ENCODE peak calls at places on chromosomes 5 and 9, in eight cellular contexts. C is RWPE1, L is PC-3, T is neural crest cell, X is PC-9, A is type B pancreatic cell, Z is left lung, H is right atrium auricular region. Q is an unnamed sample.

GRCh38 chr5:152246401-152246800 is 158.7 kb downstream of the NMUR2 start:
- DNase-seq in L (peak), Z (no peak), T (peak), H (no peak), X (no peak), C (peak), A (no peak), Q (peak)

GRCh38 chr5:138271281-138271680 is 3.1 kb downstream of the GFRA3 start:
- DNase-seq in C (no peak), A (no peak), Z (no peak), L (no peak), T (no peak), X (no peak), H (no peak), Q (no peak)

GRCh38 chr9:1927546-1927945 is 87.6 kb upstream of the SMARCA2 start:
- DNase-seq in C (no peak), Z (no peak), L (no peak), X (no peak), A (no peak), T (no peak), H (no peak), Q (no peak)

GRCh38 chr5:52799358-52799982 is 11.8 kb downstream of the ITGA1 start:
- DNase-seq in Z (no peak), T (no peak), X (peak), A (no peak), L (peak), C (peak), H (peak), Q (peak)

GRCh38 chr5:177598477-177598876 is 1.5 kb upstream of the B4GALT7 start:
- DNase-seq in L (no peak), T (no peak), C (no peak), X (no peak), Z (no peak), A (no peak), H (no peak), Q (no peak)

GRCh38 chr9:6243746-6244145 is 28.1 kb downstream of the IL33 start:
- DNase-seq in Z (no peak), H (no peak), C (peak), T (no peak), A (no peak), X (no peak), L (peak), Q (peak)

GRCh38 chr5:169116961-169117461 is 183.9 kb downstream of the SLIT3 start:
- DNase-seq in X (no peak), A (no peak), T (no peak), H (no peak), L (peak), Z (no peak), C (no peak), Q (no peak)

GRCh38 chr5:29794146-29794787 is 1399.2 kb upstream of the CDH6 start:
- DNase-seq in X (no peak), C (no peak), A (no peak), H (no peak), Z (no peak), L (no peak), T (no peak), Q (no peak)

GRCh38 chr9:121671612-121672155 is 20.2 kb downstream of the DAB2IP start:
- DNase-seq in Z (no peak), C (no peak), A (no peak), T (no peak), H (no peak), L (no peak), X (no peak), Q (no peak)

GRCh38 chr9:130240410-130241197 is 25.0 kb upstream of the HMCN2 start:
- DNase-seq in C (peak), L (peak), Z (no peak), A (no peak), X (peak), T (peak), H (no peak), Q (peak)

GRCh38 chr9:21801683-21802417 is 586 bp upstream of the MTAP start:
- DNase-seq in Z (peak), H (peak), T (peak), X (no peak), A (peak), C (peak), L (peak), Q (peak)

GRCh38 chr5:135814254-135814653 is 20.2 kb upstream of the SLC25A48 start:
- DNase-seq in A (no peak), H (no peak), L (no peak), Z (no peak), C (no peak), X (no peak), T (no peak), Q (no peak)

GRCh38 chr5:160685695-160686094 is 166.3 kb downstream of the ATP10B start:
- DNase-seq in C (peak), A (no peak), T (no peak), Z (no peak), X (no peak), L (peak), H (no peak), Q (no peak)

GRCh38 chr5:67140413-67140812 is 56.2 kb downstream of the CD180 start:
- DNase-seq in C (no peak), A (no peak), H (no peak), L (no peak), Z (no peak), X (no peak), T (no peak), Q (no peak)

GRCh38 chr9:120571443-120572257 is 8.3 kb downstream of the CDK5RAP2 start:
- DNase-seq in T (no peak), X (no peak), Z (no peak), A (no peak), H (no peak), C (no peak), L (no peak), Q (no peak)

GRCh38 chr5:176543428-176544182 is 5.5 kb upstream of the CDHR2 start:
- DNase-seq in H (no peak), X (peak), T (peak), L (peak), Z (peak), A (no peak), C (peak), Q (peak)

GRCh38 chr5:32172908-32173393 is 1.2 kb downstream of the GOLPH3 start:
- DNase-seq in Z (no peak), A (no peak), X (peak), H (peak), L (peak), C (no peak), T (no peak), Q (no peak)

GRCh38 chr5:135571902-135572301 is 6.9 kb downstream of the CXCL14 start:
- DNase-seq in Z (no peak), X (no peak), C (no peak), T (no peak), H (no peak), A (no peak), L (no peak), Q (no peak)

GRCh38 chr5:177134653-177135225 is 1.2 kb downstream of the NSD1 start:
- DNase-seq in L (peak), H (no peak), A (no peak), Z (no peak), C (no peak), T (no peak), X (no peak), Q (peak)

GRCh38 chr9:124290743-124291554 is 33.2 kb downstream of the NEK6 start:
- DNase-seq in X (no peak), A (no peak), C (no peak), Z (no peak), L (no peak), H (no peak), T (no peak), Q (no peak)

GRCh38 chr5:126849101-126849678 is 72.3 kb downstream of the LMNB1 start:
- DNase-seq in C (no peak), L (no peak), A (no peak), H (no peak), T (no peak), Z (no peak), X (no peak), Q (no peak)

GRCh38 chr5:38456657-38457056 is 99.8 kb downstream of the LIFR start:
- DNase-seq in A (no peak), X (no peak), L (peak), H (no peak), T (no peak), C (peak), Z (no peak), Q (no peak)

GRCh38 chr9:13520069-13520468 is 240.6 kb upstream of the MPDZ start:
- DNase-seq in L (no peak), X (no peak), Z (no peak), H (no peak), T (no peak), A (no peak), C (no peak), Q (no peak)

GRCh38 chr5:88952996-88953643 is 70.1 kb upstream of the MEF2C start:
- DNase-seq in H (no peak), T (no peak), A (no peak), L (no peak), X (no peak), Z (no peak), C (no peak), Q (no peak)

GRCh38 chr5:36060516-36060885 is 6.2 kb downstream of the UGT3A2 start:
- DNase-seq in H (no peak), X (no peak), C (no peak), A (no peak), Z (no peak), L (peak), T (no peak), Q (no peak)

GRCh38 chr5:91119941-91120850 is 262.9 kb downstream of the ARRDC3 start:
- DNase-seq in Z (no peak), H (no peak), T (no peak), C (no peak), X (no peak), A (no peak), L (no peak), Q (no peak)

GRCh38 chr5:75961814-75962213 is 121.4 kb upstream of the SV2C start:
- DNase-seq in X (no peak), T (no peak), L (no peak), H (no peak), C (no peak), A (no peak), Z (no peak), Q (no peak)

GRCh38 chr5:81140942-81141341 is 92.2 kb upstream of the CKMT2 start:
- DNase-seq in A (no peak), L (no peak), Z (no peak), T (no peak), H (no peak), X (no peak), C (no peak), Q (no peak)

GRCh38 chr5:15943487-15943886 is 236.1 kb downstream of the MARCHF11 start:
- DNase-seq in C (no peak), H (no peak), Z (no peak), A (no peak), T (no peak), X (no peak), L (no peak), Q (no peak)

GRCh38 chr9:80952523-80952922 is 736.8 kb downstream of the TLE1 start:
- DNase-seq in T (no peak), L (no peak), Z (no peak), C (no peak), A (no peak), H (no peak), X (no peak), Q (no peak)

GRCh38 chr5:133926960-133927615 is 41.3 kb downstream of the C5orf15 start:
- DNase-seq in A (no peak), H (no peak), C (no peak), L (peak), X (no peak), Z (no peak), T (no peak), Q (no peak)

GRCh38 chr5:112548246-112548982 is 129.3 kb upstream of the EPB41L4A start:
- DNase-seq in C (no peak), Z (no peak), A (no peak), X (no peak), H (no peak), T (no peak), L (peak), Q (no peak)

GRCh38 chr5:89668821-89669220 is 740.7 kb downstream of the CETN3 start:
- DNase-seq in L (no peak), H (no peak), C (no peak), Z (no peak), T (no peak), X (no peak), A (no peak), Q (no peak)

GRCh38 chr5:141355641-141356040 is 820 bp downstream of the PCDHGA4 start:
- DNase-seq in A (no peak), Z (no peak), X (no peak), L (no peak), H (no peak), C (no peak), T (no peak), Q (no peak)

GRCh38 chr5:141351591-141351990 is 1.7 kb downstream of the PCDHGB1 start:
- DNase-seq in H (no peak), A (no peak), Z (no peak), T (no peak), X (no peak), L (no peak), C (no peak), Q (no peak)

GRCh38 chr5:141345327-141345726 is 1.7 kb downstream of the PCDHGA3 start:
- DNase-seq in T (no peak), C (no peak), H (no peak), Z (no peak), X (no peak), L (no peak), A (no peak), Q (no peak)

GRCh38 chr5:141354900-141355469 is at the start of gene PCDHGA4:
- DNase-seq in X (no peak), L (no peak), T (no peak), C (no peak), H (no peak), A (no peak), Z (no peak), Q (no peak)

DNA sequence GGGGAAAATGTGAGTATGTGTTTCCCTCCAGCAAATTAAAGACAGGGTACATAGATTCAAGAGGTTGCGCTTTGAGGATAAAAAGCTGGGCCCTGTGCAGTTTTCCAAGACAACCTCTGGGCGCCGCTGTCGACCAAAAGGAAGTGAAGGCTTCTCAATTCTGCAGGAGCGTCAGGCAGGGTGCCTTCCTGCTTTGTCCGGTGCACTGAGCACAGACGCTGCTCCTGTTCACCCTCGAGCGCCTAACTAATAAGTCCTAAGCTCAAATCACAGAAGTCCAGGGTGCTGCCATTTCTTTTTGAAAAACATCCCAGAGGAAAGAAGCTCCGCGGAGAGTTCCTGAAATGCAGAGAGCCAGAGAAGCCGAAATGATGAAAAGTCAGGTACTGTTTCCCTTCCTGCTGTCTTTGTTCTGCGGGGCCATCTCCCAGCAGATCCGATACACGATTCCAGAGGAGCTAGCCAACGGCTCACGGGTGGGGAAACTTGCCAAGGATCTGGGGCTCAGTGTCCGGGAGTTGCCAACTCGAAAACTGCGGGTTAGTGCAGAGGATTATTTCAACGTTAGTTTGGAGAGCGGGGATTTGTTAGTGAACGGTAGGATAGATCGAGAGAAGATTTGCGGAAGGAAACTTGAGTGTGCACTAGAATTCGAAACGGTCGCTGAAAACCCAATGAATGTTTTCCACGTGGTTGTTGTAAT is at the start of gene PCDHGB1:
- DNase-seq in C (peak), Z (no peak), A (no peak), T (peak), X (no peak), H (no peak), L (no peak), Q (peak)
- TF ChIP-seq CTCF in C (peak), Z (no peak), A (peak), T (peak), X (peak), H (peak), L (no peak), Q (peak)

DNA sequence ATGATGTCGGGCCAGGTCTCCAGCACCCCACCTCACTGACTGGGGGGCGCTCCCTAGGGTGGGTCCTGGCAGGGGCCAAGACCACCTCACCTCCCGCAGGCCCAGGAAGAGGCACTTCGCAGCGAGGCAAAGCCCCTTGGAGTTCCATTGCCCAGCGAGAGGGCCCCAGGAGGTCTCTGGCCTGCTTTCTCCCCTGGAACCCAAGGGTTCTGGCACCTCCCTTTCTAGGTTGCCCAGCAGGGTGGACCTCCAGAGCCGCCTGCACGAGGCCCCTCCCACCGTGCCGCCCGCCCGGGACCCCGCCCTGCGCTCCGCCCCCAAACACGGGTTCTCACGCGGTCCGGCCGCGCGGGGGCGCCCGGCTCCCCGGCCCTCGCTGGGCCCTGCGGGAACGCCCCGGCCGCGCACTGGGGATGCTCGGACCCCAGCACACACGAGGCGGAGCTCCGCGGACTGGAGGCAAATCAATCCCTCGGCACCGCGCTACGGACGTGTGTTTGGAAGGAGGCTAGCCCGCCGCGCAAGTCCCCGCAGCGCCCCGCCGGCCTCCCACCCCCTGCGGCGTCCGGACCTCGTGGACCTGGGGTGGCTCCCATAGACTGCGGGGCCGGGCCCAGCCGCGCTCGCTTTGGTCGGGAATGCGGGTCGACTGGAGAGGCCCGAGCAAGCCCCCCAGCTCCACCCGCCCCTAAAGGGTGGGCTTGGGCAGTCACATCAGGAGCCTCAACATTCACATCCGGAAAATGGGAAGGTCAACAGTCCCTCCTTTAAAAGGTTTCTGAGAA is 99.5 kb upstream of the LMX1B start:
- DNase-seq in L (peak), T (peak), H (no peak), A (no peak), C (peak), Z (peak), X (no peak), Q (peak)
- TF ChIP-seq CTCF in L (peak), T (peak), H (peak), A (peak), C (peak), Z (peak), X (no peak), Q (peak)

GRCh38 chr5:140118294-140118936 is 4.5 kb downstream of the PURA start:
- DNase-seq in T (no peak), L (peak), Z (no peak), X (no peak), C (no peak), H (no peak), A (no peak), Q (no peak)
- TF ChIP-seq CTCF in T (no peak), L (peak), Z (no peak), X (no peak), C (no peak), H (no peak), A (no peak), Q (no peak)

GRCh38 chr9:34256987-34257585 is 72.0 kb downstream of the KIF24 start:
- DNase-seq in C (no peak), Z (no peak), H (no peak), X (no peak), A (no peak), T (no peak), L (no peak), Q (peak)

GRCh38 chr9:34256104-34256503 is 73.0 kb downstream of the KIF24 start:
- DNase-seq in Z (no peak), X (no peak), C (no peak), T (no peak), H (no peak), A (no peak), L (peak), Q (peak)

GRCh38 chr9:34254141-34254913 is 74.7 kb downstream of the KIF24 start:
- DNase-seq in T (no peak), Z (no peak), X (peak), L (peak), C (peak), H (peak), A (no peak), Q (no peak)

GRCh38 chr9:34253460-34253837 is 74.6 kb downstream of the UBAP1 start:
- DNase-seq in X (no peak), H (peak), C (no peak), T (no peak), A (no peak), L (peak), Z (no peak), Q (no peak)

DNA sequence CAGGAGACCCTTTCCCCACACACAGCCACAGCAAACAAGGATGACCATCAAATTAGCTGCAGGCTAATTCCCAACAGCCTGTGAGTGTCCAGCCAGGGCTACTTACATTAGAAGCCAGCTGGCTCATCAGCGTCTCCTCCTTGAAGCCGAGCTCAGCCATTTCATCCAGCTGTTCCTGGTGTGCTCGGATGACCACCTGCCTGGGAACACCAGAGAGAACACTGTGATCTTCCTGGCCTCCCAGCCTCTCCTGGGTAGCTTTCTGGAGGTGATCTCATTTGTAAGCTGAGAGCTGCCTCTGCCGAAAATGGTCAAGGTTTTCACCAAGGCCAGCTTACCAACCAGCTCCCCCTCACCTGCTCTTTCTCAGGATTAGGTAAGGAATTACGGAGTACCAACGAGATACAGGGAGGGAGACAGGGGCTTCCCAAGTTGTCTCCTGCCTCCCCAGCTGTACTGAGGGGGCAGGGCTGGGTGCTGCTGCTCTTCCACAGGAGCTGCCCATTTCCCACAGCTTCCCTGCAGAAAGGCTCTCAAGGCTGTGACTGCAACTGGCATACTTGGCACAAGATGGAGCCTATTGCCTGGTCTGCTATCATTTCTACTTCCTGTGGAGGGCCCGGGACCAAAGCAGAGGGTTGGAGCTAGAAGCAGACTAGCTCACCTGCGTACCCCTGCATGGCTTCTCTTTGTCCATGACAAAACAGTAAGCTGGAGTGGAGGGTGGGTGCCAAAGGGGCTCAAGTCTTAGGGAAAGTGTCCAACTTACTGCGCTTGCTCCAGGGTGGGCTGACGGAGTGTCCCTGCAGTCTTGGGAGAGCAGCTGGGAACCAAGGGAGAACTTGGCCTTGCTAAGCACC is 73.9 kb downstream of the KIF24 start:
- DNase-seq in X (no peak), A (no peak), L (peak), Z (no peak), C (no peak), T (no peak), H (no peak), Q (no peak)
- TF ChIP-seq CTCF in X (no peak), A (no peak), L (no peak), Z (no peak), C (no peak), T (no peak), H (no peak), Q (no peak)

Q was measured in activated CD8-positive, alpha-beta T cell treated with anti-CD3 and anti-CD28 coated beads for 36 hours.